ENCODE peak calls at places on chromosomes 5 and 9, in four cellular contexts. F is Kasumi-1; O is activated CD4-positive, alpha-beta T cell treated with anti-CD3 and anti-CD28 coated beads for 24 hours; B is astrocyte of the hippocampus. N is an unnamed sample.

GRCh38 chr5:75335952-75336624 is 932 bp upstream of the HMGCR start:
- DNase-seq in B (peak), F (peak), O (peak), N (no peak)

GRCh38 chr5:64836190-64836750 is 67.5 kb downstream of the CWC27 start:
- DNase-seq in B (no peak), F (no peak), O (no peak), N (no peak)

GRCh38 chr5:74536658-74537057 is 103.9 kb downstream of the ENC1 start:
- DNase-seq in F (no peak), O (no peak), B (peak), N (no peak)

GRCh38 chr9:98899399-98900056 is 44.2 kb upstream of the COL15A1 start:
- DNase-seq in O (no peak), B (peak), F (peak), N (peak)

GRCh38 chr9:110842169-110842568 is 173.6 kb downstream of the MUSK start:
- DNase-seq in O (no peak), B (peak), F (no peak), N (no peak)

GRCh38 chr9:126857261-126857960 is 3.0 kb upstream of the ZBTB34 start:
- DNase-seq in O (no peak), B (no peak), F (no peak), N (no peak)

GRCh38 chr9:68446836-68447235 is 90.4 kb downstream of the PGM5 start:
- DNase-seq in O (no peak), F (no peak), B (no peak), N (no peak)

GRCh38 chr9:14346301-14346721 is 32.4 kb upstream of the NFIB start:
- DNase-seq in F (no peak), O (no peak), B (peak), N (no peak)

GRCh38 chr9:120436937-120437592 is 142.9 kb downstream of the CDK5RAP2 start:
- DNase-seq in F (no peak), O (no peak), B (no peak), N (peak)

N was measured in KBM-7.